ENCODE peak calls at places on chromosomes 11 and 22, in seven cellular contexts. One of them, this sample, is unnamed.

GRCh38 chr11:127902405-127902804 is 685.0 kb downstream of the ETS1 start:
- DNase-seq in breast epithelium: no peak
- DNase-seq in AG08395: no peak
- DNase-seq in posterior vena cava: no peak
- DNase-seq in small intestine: no peak
- DNase-seq in NCI-H460: no peak
- DNase-seq in NCI-H2081: no peak
- DNase-seq in this sample: no peak

GRCh38 chr11:134363592-134363991 is 31.8 kb downstream of the GLB1L2 start:
- DNase-seq in posterior vena cava: no peak
- DNase-seq in breast epithelium: peak
- DNase-seq in NCI-H2081: no peak
- DNase-seq in small intestine: peak
- DNase-seq in NCI-H460: no peak
- DNase-seq in AG08395: no peak
- DNase-seq in this sample: no peak

GRCh38 chr11:35911616-35912165 is 32.2 kb upstream of the LDLRAD3 start:
- DNase-seq in posterior vena cava: no peak
- DNase-seq in small intestine: no peak
- DNase-seq in NCI-H460: no peak
- DNase-seq in AG08395: no peak
- DNase-seq in NCI-H2081: no peak
- DNase-seq in breast epithelium: no peak
- DNase-seq in this sample: no peak

GRCh38 chr11:78310500-78310909 is 107.1 kb downstream of the GAB2 start:
- DNase-seq in AG08395: peak
- DNase-seq in small intestine: peak
- DNase-seq in posterior vena cava: peak
- DNase-seq in NCI-H2081: no peak
- DNase-seq in breast epithelium: no peak
- DNase-seq in NCI-H460: no peak
- DNase-seq in this sample: no peak

GRCh38 chr11:83424376-83425136 is 138.4 kb upstream of the CCDC90B start:
- DNase-seq in posterior vena cava: no peak
- DNase-seq in AG08395: no peak
- DNase-seq in NCI-H460: no peak
- DNase-seq in small intestine: no peak
- DNase-seq in breast epithelium: no peak
- DNase-seq in NCI-H2081: no peak
- DNase-seq in this sample: no peak

GRCh38 chr11:45678962-45679361 is 13.5 kb upstream of the CHST1 start:
- DNase-seq in posterior vena cava: peak
- DNase-seq in NCI-H2081: no peak
- DNase-seq in NCI-H460: no peak
- DNase-seq in small intestine: no peak
- DNase-seq in AG08395: no peak
- DNase-seq in breast epithelium: peak
- DNase-seq in this sample: no peak

GRCh38 chr11:6693342-6694228 is 10.4 kb upstream of the MRPL17 start:
- DNase-seq in breast epithelium: no peak
- DNase-seq in AG08395: no peak
- DNase-seq in small intestine: no peak
- DNase-seq in NCI-H2081: no peak
- DNase-seq in NCI-H460: peak
- DNase-seq in posterior vena cava: no peak
- DNase-seq in this sample: no peak

GRCh38 chr22:41078975-41079374 is 13.4 kb upstream of the EP300 start:
- DNase-seq in posterior vena cava: peak
- DNase-seq in NCI-H2081: no peak
- DNase-seq in small intestine: no peak
- DNase-seq in AG08395: no peak
- DNase-seq in breast epithelium: no peak
- DNase-seq in NCI-H460: no peak
- DNase-seq in this sample: no peak

GRCh38 chr11:10518123-10518522 is 22.9 kb downstream of the RNF141 start:
- DNase-seq in breast epithelium: no peak
- DNase-seq in NCI-H460: no peak
- DNase-seq in posterior vena cava: no peak
- DNase-seq in AG08395: no peak
- DNase-seq in small intestine: no peak
- DNase-seq in NCI-H2081: no peak
- DNase-seq in this sample: no peak

GRCh38 chr11:84003181-84003580 is 717.0 kb upstream of the CCDC90B start:
- DNase-seq in posterior vena cava: no peak
- DNase-seq in small intestine: no peak
- DNase-seq in AG08395: no peak
- DNase-seq in NCI-H460: no peak
- DNase-seq in NCI-H2081: no peak
- DNase-seq in breast epithelium: no peak
- DNase-seq in this sample: no peak